ENCODE peak calls at places on chromosomes 4 and X, in five cellular contexts. One of them, this sample, is unnamed.

GRCh38 chrX:12910424-12910823 is 4.0 kb downstream of the TLR8 start:
- DNase-seq in cardiac septum: no peak
- DNase-seq in SW 1271: no peak
- DNase-seq in HFF-Myc: no peak
- DNase-seq in CD4-positive, alpha-beta T cell: no peak
- DNase-seq in this sample: no peak

GRCh38 chr4:55359397-55359916 is 13.4 kb downstream of the SRD5A3 start:
- DNase-seq in HFF-Myc: no peak
- DNase-seq in cardiac septum: no peak
- DNase-seq in SW 1271: no peak
- DNase-seq in CD4-positive, alpha-beta T cell: no peak
- DNase-seq in this sample: no peak

GRCh38 chr4:26458104-26458503 is 32.2 kb downstream of the CCKAR start:
- DNase-seq in CD4-positive, alpha-beta T cell: no peak
- DNase-seq in HFF-Myc: no peak
- DNase-seq in cardiac septum: no peak
- DNase-seq in SW 1271: no peak
- DNase-seq in this sample: no peak

GRCh38 chrX:135327299-135327698 is 18.0 kb downstream of the ETDC start:
- DNase-seq in cardiac septum: no peak
- DNase-seq in HFF-Myc: no peak
- DNase-seq in CD4-positive, alpha-beta T cell: no peak
- DNase-seq in SW 1271: peak; percentile 15
- DNase-seq in this sample: no peak

GRCh38 chrX:1281511-1281910 is 12.9 kb downstream of the CSF2RA start:
- DNase-seq in SW 1271: peak; percentile 0
- DNase-seq in HFF-Myc: peak; percentile 48
- DNase-seq in CD4-positive, alpha-beta T cell: no peak
- DNase-seq in cardiac septum: no peak
- DNase-seq in this sample: no peak

GRCh38 chr4:22170353-22170752 is 221.8 kb upstream of the KCNIP4 start:
- DNase-seq in HFF-Myc: no peak
- DNase-seq in cardiac septum: no peak
- DNase-seq in SW 1271: no peak
- DNase-seq in CD4-positive, alpha-beta T cell: no peak
- DNase-seq in this sample: no peak

GRCh38 chr4:146916479-146917076 is 29.1 kb downstream of the TTC29 start:
- DNase-seq in cardiac septum: no peak
- DNase-seq in HFF-Myc: no peak
- DNase-seq in CD4-positive, alpha-beta T cell: no peak
- DNase-seq in SW 1271: peak; percentile 24
- DNase-seq in this sample: no peak

GRCh38 chrX:123665197-123665596 is 67.7 kb downstream of the THOC2 start:
- DNase-seq in cardiac septum: no peak
- DNase-seq in HFF-Myc: no peak
- DNase-seq in SW 1271: peak; percentile 6
- DNase-seq in CD4-positive, alpha-beta T cell: no peak
- DNase-seq in this sample: no peak

GRCh38 chr4:52010976-52011375 is 9.2 kb downstream of the LRRC66 start:
- DNase-seq in CD4-positive, alpha-beta T cell: no peak
- DNase-seq in SW 1271: no peak
- DNase-seq in HFF-Myc: no peak
- DNase-seq in cardiac septum: no peak
- DNase-seq in this sample: no peak